ENCODE peak calls at places on chromosomes 6 and 20, in seven cellular contexts. P is progenitor cell of endocrine pancreas, N is ascending aorta, R is memory B cell, H is HT1080, A is left kidney, V is epithelial cell of esophagus. Z is an unnamed sample.
A peak's percentile ranks its signal among the peaks of the same experiment; 100 is the strongest.

GRCh38 chr20:54340206-54340605 is 132.3 kb downstream of the PFDN4 start:
- DNase-seq in H (no peak), A (no peak), P (no peak), V (no peak), N (no peak), R (no peak), Z (no peak)

GRCh38 chr6:35478259-35478658 is 10.1 kb downstream of the RPL10A start:
- DNase-seq in H (no peak), V (no peak), P (no peak), N (no peak), A (no peak), R (no peak), Z (no peak)

GRCh38 chr6:156154896-156155295 is 622.3 kb upstream of the ARID1B start:
- DNase-seq in N (no peak), V (peak; percentile 4), P (no peak), R (no peak), H (peak; percentile 23), A (no peak), Z (no peak)

GRCh38 chr6:56311086-56311485 is 63.7 kb upstream of the COL21A1 start:
- DNase-seq in A (no peak), R (no peak), P (no peak), N (no peak), H (no peak), V (no peak), Z (no peak)

GRCh38 chr6:149714442-149714841 is 3.5 kb downstream of the LATS1 start:
- DNase-seq in H (no peak), R (no peak), A (no peak), P (no peak), N (no peak), V (no peak), Z (no peak)

GRCh38 chr6:2103644-2104523 is 141.5 kb downstream of the GMDS start:
- DNase-seq in A (peak; percentile 78), H (peak; percentile 56), R (no peak), V (peak; percentile 74), P (no peak), N (no peak), Z (no peak)

GRCh38 chr6:52176550-52176949 is 9.6 kb upstream of the IL17A start:
- DNase-seq in N (no peak), V (no peak), R (no peak), P (no peak), H (no peak), A (no peak), Z (no peak)

GRCh38 chr20:3000852-3001523 is 42.4 kb upstream of the GNRH2 start:
- DNase-seq in A (peak; percentile 76), H (peak; percentile 57), R (no peak), N (no peak), P (no peak), V (no peak), Z (no peak)

GRCh38 chr6:148002067-148002466 is 340.6 kb upstream of the SASH1 start:
- DNase-seq in N (no peak), H (no peak), A (no peak), V (no peak), P (no peak), R (no peak), Z (no peak)

GRCh38 chr20:10689385-10689784 is 15.6 kb upstream of the JAG1 start:
- DNase-seq in V (no peak), H (no peak), R (no peak), A (no peak), P (no peak), N (no peak), Z (no peak)

GRCh38 chr6:128500017-128500416 is 20.4 kb downstream of the PTPRK start:
- DNase-seq in H (no peak), A (no peak), R (no peak), V (peak; percentile 80), P (no peak), N (no peak), Z (no peak)

GRCh38 chr6:160933256-160933655 is 58.3 kb upstream of the MAP3K4 start:
- DNase-seq in H (no peak), P (no peak), A (peak; percentile 8), N (no peak), V (no peak), R (no peak), Z (no peak)

GRCh38 chr20:57835462-57836455 is 125.9 kb upstream of the PMEPA1 start:
- DNase-seq in R (no peak), N (no peak), P (no peak), V (no peak), A (peak; percentile 68), H (no peak), Z (no peak)

GRCh38 chr20:37643400-37643799 is 50.4 kb upstream of the CTNNBL1 start:
- DNase-seq in V (no peak), N (no peak), H (no peak), A (no peak), R (no peak), P (no peak), Z (no peak)

GRCh38 chr20:53800883-53801604 is 207.4 kb upstream of the ZNF217 start:
- DNase-seq in R (no peak), V (no peak), N (no peak), H (no peak), A (no peak), P (no peak), Z (no peak)

GRCh38 chr6:121161881-121162280 is 172.4 kb downstream of the TBC1D32 start:
- DNase-seq in N (no peak), R (no peak), P (no peak), V (no peak), A (no peak), H (no peak), Z (no peak)

GRCh38 chr6:53985361-53985760 is 125.9 kb upstream of the MLIP start:
- DNase-seq in P (no peak), A (no peak), H (no peak), N (no peak), R (no peak), V (no peak), Z (no peak)

GRCh38 chr20:58045156-58045555 is 183.3 kb downstream of the ANKRD60 start:
- DNase-seq in A (no peak), N (no peak), H (no peak), V (no peak), R (peak; percentile 4), P (no peak), Z (no peak)

GRCh38 chr6:117761610-117762009 is 86.3 kb downstream of the NUS1 start:
- DNase-seq in A (no peak), P (no peak), V (no peak), H (no peak), N (no peak), R (no peak), Z (no peak)

GRCh38 chr20:37901280-37901666 is 1.7 kb upstream of the VSTM2L start:
- DNase-seq in V (no peak), P (no peak), N (no peak), R (no peak), H (no peak), A (peak; percentile 84), Z (no peak)

GRCh38 chr20:49028684-49029083 is 17.4 kb upstream of the CSE1L start:
- DNase-seq in H (no peak), A (peak; percentile 23), V (peak; percentile 11), R (no peak), P (no peak), N (no peak), Z (no peak)